ENCODE peak calls at places on chromosomes 7 and 10, in seven cellular contexts. I is B cell, Z is heart left ventricle, S is ascending aorta, B is left lung, D is RWPE2, Y is RWPE1. A is an unnamed sample.

GRCh38 chr10:51171946-51172345 is 97.7 kb downstream of the PRKG1 start:
- DNase-seq in B (no peak), Z (no peak), Y (peak; percentile 15), D (no peak), S (no peak), I (no peak), A (no peak)

GRCh38 chr10:62694537-62695126 is 109.9 kb upstream of the ADO start:
- DNase-seq in D (no peak), I (no peak), Z (no peak), S (no peak), Y (no peak), B (no peak), A (no peak)

GRCh38 chr7:85471740-85472139 is 284.9 kb upstream of the SEMA3D start:
- DNase-seq in B (no peak), Y (no peak), Z (no peak), I (no peak), D (no peak), S (no peak), A (no peak)

GRCh38 chr7:156612930-156613329 is 27.6 kb upstream of the RNF32 start:
- DNase-seq in D (no peak), I (no peak), S (no peak), B (no peak), Z (no peak), Y (no peak), A (no peak)

GRCh38 chr10:59971915-59972314 is 65.6 kb upstream of the CCDC6 start:
- DNase-seq in I (no peak), D (no peak), S (no peak), Y (no peak), Z (no peak), B (peak; percentile 37), A (no peak)

GRCh38 chr7:24722386-24723177 is 34.7 kb downstream of the GSDME start:
- DNase-seq in D (no peak), I (no peak), B (no peak), S (no peak), Y (no peak), Z (no peak), A (no peak)

GRCh38 chr7:157279973-157280841 is 56.6 kb upstream of the DNAJB6 start:
- DNase-seq in D (no peak), Z (no peak), S (no peak), B (peak; percentile 36), Y (no peak), I (no peak), A (no peak)

GRCh38 chr7:69868921-69869320 is 270.6 kb downstream of the AUTS2 start:
- DNase-seq in I (no peak), Z (no peak), D (no peak), B (no peak), Y (no peak), S (no peak), A (no peak)

GRCh38 chr7:2473496-2474180 is 2.6 kb downstream of the GRIFIN start:
- DNase-seq in S (no peak), D (no peak), Z (no peak), I (no peak), B (no peak), Y (no peak), A (no peak)

GRCh38 chr10:109892087-109892486 is 31.2 kb downstream of the XPNPEP1 start:
- DNase-seq in D (no peak), I (no peak), B (no peak), S (no peak), Y (no peak), Z (no peak), A (no peak)

GRCh38 chr10:51074238-51075028 is at the start of gene PRKG1:
- DNase-seq in I (no peak), B (peak; percentile 70), S (peak; percentile 16), D (peak; percentile 54), Z (peak; percentile 72), Y (peak; percentile 45), A (peak; percentile 68)

GRCh38 chr7:25032774-25033743 is 53.1 kb upstream of the OSBPL3 start:
- DNase-seq in B (no peak), Z (no peak), D (no peak), S (no peak), Y (no peak), I (no peak), A (no peak)

GRCh38 chr10:85623758-85624157 is 742.8 kb downstream of the GRID1 start:
- DNase-seq in I (no peak), B (no peak), D (no peak), Z (no peak), Y (no peak), S (no peak), A (no peak)

GRCh38 chr10:35516102-35516670 is 89.0 kb upstream of the GJD4 start:
- DNase-seq in D (no peak), S (no peak), B (no peak), I (no peak), Y (no peak), Z (no peak), A (no peak)

GRCh38 chr10:77251297-77252013 is 386.2 kb downstream of the KCNMA1 start:
- DNase-seq in S (no peak), D (no peak), B (no peak), Y (peak; percentile 60), Z (no peak), I (peak; percentile 30), A (peak; percentile 26)

GRCh38 chr10:17056781-17057191 is 72.8 kb downstream of the CUBN start:
- DNase-seq in B (no peak), Y (no peak), D (no peak), S (no peak), I (no peak), Z (no peak), A (no peak)

GRCh38 chr7:128679920-128680319 is 7.8 kb downstream of the GARIN1A start:
- DNase-seq in Y (no peak), B (no peak), S (no peak), Z (no peak), D (no peak), I (no peak), A (no peak)

GRCh38 chr7:19327011-19327410 is 181.8 kb upstream of the FERD3L start:
- DNase-seq in B (no peak), D (no peak), I (no peak), S (no peak), Z (no peak), Y (no peak), A (no peak)

GRCh38 chr10:118615888-118616287 is 20.4 kb upstream of the PRLHR start:
- DNase-seq in D (no peak), Y (peak; percentile 32), S (no peak), Z (no peak), B (no peak), I (no peak), A (no peak)

GRCh38 chr10:121823993-121824463 is 103.8 kb downstream of the ATE1 start:
- DNase-seq in Y (peak; percentile 57), I (peak; percentile 7), B (no peak), D (no peak), S (no peak), Z (no peak), A (no peak)

GRCh38 chr10:102988404-102989314 is 70.6 kb downstream of the CNNM2 start:
- DNase-seq in D (no peak), Y (no peak), I (no peak), B (no peak), Z (no peak), S (no peak), A (no peak)

GRCh38 chr10:73244866-73245477 is 2.1 kb downstream of the DNAJC9 start:
- DNase-seq in I (no peak), B (no peak), D (no peak), S (no peak), Z (no peak), Y (no peak), A (no peak)

GRCh38 chr7:151650161-151650560 is 130.5 kb upstream of the RHEB start:
- DNase-seq in D (no peak), Y (no peak), B (no peak), Z (no peak), S (no peak), I (no peak), A (no peak)

GRCh38 chr10:69968830-69969229 is 83.8 kb upstream of the MACROH2A2 start:
- DNase-seq in D (no peak), Z (no peak), B (no peak), Y (no peak), I (no peak), S (no peak), A (no peak)

GRCh38 chr10:69963178-69963834 is 89.3 kb upstream of the MACROH2A2 start:
- DNase-seq in Z (no peak), Y (no peak), B (no peak), D (no peak), S (no peak), I (no peak), A (no peak)

GRCh38 chr10:69965086-69965485 is 87.6 kb upstream of the MACROH2A2 start:
- DNase-seq in Y (no peak), S (no peak), B (no peak), I (no peak), D (no peak), Z (no peak), A (no peak)

GRCh38 chr10:69963835-69964710 is 88.6 kb upstream of the MACROH2A2 start:
- DNase-seq in Y (no peak), S (no peak), I (no peak), B (no peak), Z (no peak), D (no peak), A (no peak)

GRCh38 chr10:69965919-69966662 is 86.6 kb upstream of the MACROH2A2 start:
- DNase-seq in D (no peak), Z (no peak), S (no peak), I (no peak), Y (no peak), B (no peak), A (no peak)
- TF ChIP-seq CTCF in D (no peak), Z (no peak), S (no peak), I (no peak), Y (no peak), B (no peak), A (no peak)

DNA sequence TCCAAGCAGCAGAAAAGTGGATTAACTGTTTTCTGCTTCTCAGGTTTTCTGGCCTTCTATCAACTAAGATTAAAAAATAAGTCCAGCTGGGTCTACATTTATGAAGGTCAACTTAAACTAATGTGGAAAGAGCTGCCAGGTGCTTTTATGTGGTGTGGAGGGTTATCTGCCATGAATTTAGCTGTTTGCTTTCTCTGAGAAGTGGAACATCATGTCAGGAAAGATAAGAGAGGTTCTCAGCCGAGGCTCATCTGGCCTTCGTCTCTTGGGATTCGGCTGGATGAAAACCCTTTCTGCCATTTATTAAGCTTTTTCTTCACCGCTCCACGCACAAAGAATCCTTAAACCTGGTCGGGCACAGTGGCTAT is 5.5 kb downstream of the PTPRN2 start:
- DNase-seq in S (no peak), Z (no peak), D (no peak), Y (no peak), I (no peak), B (no peak), A (no peak)
- TF ChIP-seq CTCF in S (no peak), Z (no peak), D (no peak), Y (no peak), I (no peak), B (no peak), A (no peak)

GRCh38 chr7:101189109-101189508 is 9.0 kb upstream of the NAT16 start:
- DNase-seq in D (no peak), S (no peak), B (no peak), I (no peak), Z (no peak), Y (no peak), A (no peak)
- TF ChIP-seq CTCF in D (no peak), S (no peak), B (no peak), I (no peak), Z (no peak), Y (no peak), A (no peak)

DNA sequence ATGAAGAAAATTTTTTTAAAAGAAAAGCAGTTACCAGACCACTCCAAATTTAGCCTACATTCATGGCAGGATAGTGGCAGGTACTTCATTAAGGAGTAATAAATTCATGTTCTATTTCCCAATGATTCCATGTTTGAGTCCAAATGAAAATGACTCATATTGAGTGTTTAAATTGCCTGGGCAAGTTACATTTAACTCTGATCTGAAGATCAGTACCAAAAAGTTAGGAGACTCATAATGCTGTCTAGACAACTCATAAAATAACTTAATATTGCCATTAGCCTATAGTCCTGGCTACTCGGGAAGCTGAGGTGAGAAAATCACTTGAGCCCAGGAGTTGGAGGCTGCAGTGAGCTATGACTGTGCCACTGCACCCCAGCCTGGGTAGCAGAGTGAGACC is 13.0 kb downstream of the BRAF start:
- DNase-seq in S (no peak), Y (no peak), B (no peak), I (no peak), Z (no peak), D (no peak), A (no peak)
- TF ChIP-seq CTCF in S (no peak), Y (no peak), B (no peak), I (no peak), Z (no peak), D (no peak), A (no peak)